ENCODE peak calls at places on chromosomes 6 and 20, in seven cellular contexts. F is activated T-cell treated with anti-CD3 and anti-CD28 coated beads for 24 hours, D is HEK293T, E is B cell, B is progenitor cell of endocrine pancreas, X is endothelial cell, J is amygdala. A is an unnamed sample.

GRCh38 chr20:4985658-4986057 is 15.7 kb downstream of the SLC23A2 start:
- DNase-seq in F (no peak), J (no peak), E (no peak), X (no peak), B (no peak), D (no peak), A (no peak)

GRCh38 chr20:1309439-1309847 is 19.5 kb downstream of the SDCBP2 start:
- DNase-seq in E (no peak), J (peak), B (no peak), X (no peak), F (no peak), D (no peak), A (no peak)

GRCh38 chr20:35831029-35831428 is 59.2 kb downstream of the PHF20 start:
- DNase-seq in E (no peak), D (no peak), B (no peak), F (no peak), J (no peak), X (no peak), A (no peak)

GRCh38 chr20:60497298-60497697 is 539.1 kb downstream of the CDH26 start:
- DNase-seq in J (no peak), X (no peak), B (no peak), E (no peak), F (no peak), D (no peak), A (no peak)

GRCh38 chr20:52577696-52578095 is 386.1 kb upstream of the ZFP64 start:
- DNase-seq in J (no peak), F (no peak), D (no peak), X (no peak), E (no peak), B (no peak), A (no peak)

GRCh38 chr20:9609892-9610502 is 95.6 kb downstream of the LAMP5 start:
- DNase-seq in J (peak), X (peak), D (peak), B (peak), E (no peak), F (peak), A (peak)

GRCh38 chr20:2022163-2022562 is 28.3 kb upstream of the PDYN start:
- DNase-seq in F (no peak), X (no peak), D (no peak), J (no peak), B (no peak), E (no peak), A (no peak)

GRCh38 chr6:134201716-134202115 is 116.2 kb downstream of the SGK1 start:
- DNase-seq in E (no peak), D (no peak), X (no peak), B (no peak), J (no peak), F (no peak), A (no peak)

GRCh38 chr20:63657260-63657936 is 714 bp upstream of the RTEL1 start:
- DNase-seq in J (no peak), B (no peak), F (no peak), D (no peak), E (no peak), X (no peak), A (no peak)

GRCh38 chr6:63391203-63391970 is 71.6 kb upstream of the LGSN start:
- DNase-seq in E (no peak), J (no peak), D (no peak), F (no peak), X (no peak), B (no peak), A (no peak)

GRCh38 chr20:20549267-20549612 is 163.2 kb downstream of the RALGAPA2 start:
- DNase-seq in E (no peak), D (no peak), X (no peak), J (no peak), B (no peak), F (no peak), A (peak)

GRCh38 chr6:134588267-134588666 is 270.4 kb upstream of the SGK1 start:
- DNase-seq in B (no peak), J (no peak), D (no peak), F (no peak), X (no peak), E (no peak), A (no peak)

GRCh38 chr20:24100370-24101011 is 111.9 kb upstream of the GGTLC1 start:
- DNase-seq in X (peak), F (peak), J (peak), D (peak), E (no peak), B (peak), A (peak)

GRCh38 chr6:140281236-140281635 is 906.8 kb upstream of the CITED2 start:
- DNase-seq in B (no peak), X (no peak), J (no peak), F (no peak), D (no peak), E (no peak), A (no peak)

GRCh38 chr6:95087394-95088097 is 489.8 kb upstream of the MANEA start:
- DNase-seq in J (peak), D (peak), F (no peak), E (no peak), X (no peak), B (no peak), A (peak)

GRCh38 chr20:57292611-57293010 is 26.2 kb upstream of the BMP7 start:
- DNase-seq in D (no peak), F (no peak), J (no peak), B (no peak), E (no peak), X (no peak), A (no peak)

GRCh38 chr6:156617376-156617775 is 159.8 kb upstream of the ARID1B start:
- DNase-seq in B (no peak), J (no peak), D (peak), X (no peak), E (no peak), F (no peak), A (no peak)

GRCh38 chr20:50572922-50573777 is 63.0 kb downstream of the PTPN1 start:
- DNase-seq in E (no peak), X (no peak), B (no peak), J (peak), F (no peak), D (no peak), A (peak)

GRCh38 chr6:138973481-138974140 is 14.4 kb downstream of the REPS1 start:
- DNase-seq in J (no peak), E (no peak), B (no peak), D (no peak), X (no peak), F (no peak), A (no peak)

A was measured in cerebellar cortex.